ENCODE peak calls at places on chromosome 21, in six cellular contexts. One of them, this sample, is unnamed.

GRCh38 chr21:37983336-37984095 is 67.3 kb upstream of the KCNJ6 start:
- DNase-seq in GM20000: no peak
- DNase-seq in left ventricle myocardium inferior: no peak
- DNase-seq in LHCN-M2: peak
- DNase-seq in DMS53: no peak
- DNase-seq in globus pallidus: no peak
- DNase-seq in this sample: no peak

GRCh38 chr21:32562426-32562825 is 22.9 kb downstream of the TCP10L start:
- DNase-seq in GM20000: no peak
- DNase-seq in left ventricle myocardium inferior: no peak
- DNase-seq in LHCN-M2: peak
- DNase-seq in DMS53: no peak
- DNase-seq in globus pallidus: no peak
- DNase-seq in this sample: no peak

GRCh38 chr21:43262427-43262826 is 93.6 kb downstream of the CRYAA start:
- DNase-seq in GM20000: no peak
- DNase-seq in left ventricle myocardium inferior: peak
- DNase-seq in LHCN-M2: no peak
- DNase-seq in DMS53: no peak
- DNase-seq in globus pallidus: no peak
- DNase-seq in this sample: no peak

GRCh38 chr21:27802816-27803475 is 836.1 kb upstream of the ADAMTS5 start:
- DNase-seq in GM20000: peak
- DNase-seq in left ventricle myocardium inferior: no peak
- DNase-seq in LHCN-M2: peak
- DNase-seq in DMS53: peak
- DNase-seq in globus pallidus: peak
- DNase-seq in this sample: peak

GRCh38 chr21:45379171-45379900 is 25.6 kb upstream of the COL18A1 start:
- DNase-seq in GM20000: no peak
- DNase-seq in left ventricle myocardium inferior: peak
- DNase-seq in LHCN-M2: no peak
- DNase-seq in DMS53: no peak
- DNase-seq in globus pallidus: no peak
- DNase-seq in this sample: no peak

GRCh38 chr21:44370027-44370735 is 16.8 kb downstream of the TRPM2 start:
- DNase-seq in GM20000: no peak
- DNase-seq in left ventricle myocardium inferior: no peak
- DNase-seq in LHCN-M2: peak
- DNase-seq in DMS53: peak
- DNase-seq in globus pallidus: no peak
- DNase-seq in this sample: no peak

GRCh38 chr21:35525443-35525842 is 476.3 kb upstream of the RUNX1 start:
- DNase-seq in GM20000: no peak
- DNase-seq in left ventricle myocardium inferior: no peak
- DNase-seq in LHCN-M2: peak
- DNase-seq in DMS53: no peak
- DNase-seq in globus pallidus: no peak
- DNase-seq in this sample: no peak

GRCh38 chr21:42187976-42188653 is 30.8 kb upstream of the ABCG1 start:
- DNase-seq in GM20000: peak
- DNase-seq in left ventricle myocardium inferior: no peak
- DNase-seq in LHCN-M2: no peak
- DNase-seq in DMS53: no peak
- DNase-seq in globus pallidus: peak
- DNase-seq in this sample: no peak

GRCh38 chr21:41766883-41767605 is at the start of gene RIPK4:
- DNase-seq in GM20000: peak
- DNase-seq in left ventricle myocardium inferior: no peak
- DNase-seq in LHCN-M2: no peak
- DNase-seq in DMS53: peak
- DNase-seq in globus pallidus: no peak
- DNase-seq in this sample: no peak

GRCh38 chr21:45308211-45309068 is 20.7 kb upstream of the POFUT2 start:
- DNase-seq in GM20000: no peak
- DNase-seq in left ventricle myocardium inferior: peak
- DNase-seq in LHCN-M2: peak
- DNase-seq in DMS53: no peak
- DNase-seq in globus pallidus: no peak
- DNase-seq in this sample: no peak

GRCh38 chr21:35189077-35189863 is 140.2 kb upstream of the RUNX1 start:
- DNase-seq in GM20000: peak
- DNase-seq in left ventricle myocardium inferior: no peak
- DNase-seq in LHCN-M2: peak
- DNase-seq in DMS53: no peak
- DNase-seq in globus pallidus: no peak
- DNase-seq in this sample: no peak

GRCh38 chr21:41634858-41635257 is 126.9 kb upstream of the TMPRSS2 start:
- DNase-seq in GM20000: no peak
- DNase-seq in left ventricle myocardium inferior: no peak
- DNase-seq in LHCN-M2: peak
- DNase-seq in DMS53: no peak
- DNase-seq in globus pallidus: no peak
- DNase-seq in this sample: no peak

GRCh38 chr21:29376556-29376955 is 77.8 kb downstream of the BACH1 start:
- DNase-seq in GM20000: peak
- DNase-seq in left ventricle myocardium inferior: no peak
- DNase-seq in LHCN-M2: peak
- DNase-seq in DMS53: peak
- DNase-seq in globus pallidus: peak
- DNase-seq in this sample: no peak

GRCh38 chr21:42171091-42172053 is 47.6 kb upstream of the ABCG1 start:
- DNase-seq in GM20000: no peak
- DNase-seq in left ventricle myocardium inferior: peak
- DNase-seq in LHCN-M2: no peak
- DNase-seq in DMS53: no peak
- DNase-seq in globus pallidus: peak
- DNase-seq in this sample: no peak

GRCh38 chr21:38955495-38955894 is 149.8 kb downstream of the ETS2 start:
- DNase-seq in GM20000: no peak
- DNase-seq in left ventricle myocardium inferior: peak
- DNase-seq in LHCN-M2: peak
- DNase-seq in DMS53: peak
- DNase-seq in globus pallidus: no peak
- DNase-seq in this sample: peak

GRCh38 chr21:20875741-20876140 is 122.5 kb upstream of the NCAM2 start:
- DNase-seq in GM20000: no peak
- DNase-seq in left ventricle myocardium inferior: no peak
- DNase-seq in LHCN-M2: no peak
- DNase-seq in DMS53: peak
- DNase-seq in globus pallidus: peak
- DNase-seq in this sample: no peak

GRCh38 chr21:40141621-40142020 is 274.4 kb downstream of the PCP4 start:
- DNase-seq in GM20000: no peak
- DNase-seq in left ventricle myocardium inferior: no peak
- DNase-seq in LHCN-M2: no peak
- DNase-seq in DMS53: no peak
- DNase-seq in globus pallidus: no peak
- DNase-seq in this sample: no peak

GRCh38 chr21:42671778-42672593 is 18.6 kb downstream of the PDE9A start:
- DNase-seq in GM20000: no peak
- DNase-seq in left ventricle myocardium inferior: no peak
- DNase-seq in LHCN-M2: peak
- DNase-seq in DMS53: peak
- DNase-seq in globus pallidus: no peak
- DNase-seq in this sample: no peak

GRCh38 chr21:14115646-14116045 is 95.1 kb downstream of the LIPI start:
- DNase-seq in GM20000: no peak
- DNase-seq in left ventricle myocardium inferior: no peak
- DNase-seq in LHCN-M2: no peak
- DNase-seq in DMS53: no peak
- DNase-seq in globus pallidus: no peak
- DNase-seq in this sample: no peak

GRCh38 chr21:45499970-45500575 is 42.2 kb downstream of the SLC19A1 start:
- DNase-seq in GM20000: no peak
- DNase-seq in left ventricle myocardium inferior: peak
- DNase-seq in LHCN-M2: no peak
- DNase-seq in DMS53: no peak
- DNase-seq in globus pallidus: no peak
- DNase-seq in this sample: no peak

GRCh38 chr21:26124896-26125295 is 45.7 kb downstream of the APP start:
- DNase-seq in GM20000: no peak
- DNase-seq in left ventricle myocardium inferior: no peak
- DNase-seq in LHCN-M2: no peak
- DNase-seq in DMS53: no peak
- DNase-seq in globus pallidus: no peak
- DNase-seq in this sample: no peak

This sample was measured in occipital lobe.